ENCODE peak calls at places on chromosome 7, in eight cellular contexts. N is stimulated activated effector memory CD8-positive, alpha-beta T cell treated with anti-CD3 and anti-CD28 coated beads, Interleukin-12 subunit alpha, Interleukin-12 subunit beta, amount 100 ng/mL, for 72 hours; D is NCI-H748 treated with DMSO at 0.1 percent for 48 hours; Y is stimulated activated CD4-positive, alpha-beta T cell treated with anti-CD3 and anti-CD28 coated beads, Interleukin-4, amount 100 ng/mL, for 1 hour; R is activated CD8-positive, alpha-beta memory T cell treated with anti-CD3 and anti-CD28 coated beads, Interleukin-2, amount 50 U/mL, for 48 hours; G is GM23248; U is hepatic stellate cell; Q is amniotic epithelial cell. I is an unnamed sample.

GRCh38 chr7:96361116-96361857 is 39.4 kb upstream of the SLC25A13 start:
- DNase-seq in R (no peak), N (no peak), G (no peak), Q (no peak), U (no peak), D (no peak), Y (no peak), I (no peak)

GRCh38 chr7:32891046-32891799 is at the start of gene KBTBD2:
- DNase-seq in Y (peak), Q (peak), U (peak), G (peak), N (peak), R (peak), D (peak), I (peak)

GRCh38 chr7:139753079-139753692 is 24.6 kb downstream of the HIPK2 start:
- DNase-seq in N (no peak), Q (no peak), D (no peak), R (no peak), G (no peak), U (peak), Y (no peak), I (no peak)

GRCh38 chr7:47819054-47819920 is 129.0 kb downstream of the PKD1L1 start:
- DNase-seq in G (peak), N (no peak), R (peak), Q (peak), Y (peak), D (peak), U (peak), I (no peak)

GRCh38 chr7:150945853-150946825 is 32.0 kb downstream of the KCNH2 start:
- DNase-seq in Y (no peak), R (no peak), Q (peak), D (no peak), N (no peak), U (no peak), G (no peak), I (peak)

GRCh38 chr7:26090927-26091519 is 61.0 kb upstream of the NFE2L3 start:
- DNase-seq in U (peak), N (no peak), D (peak), Q (peak), Y (no peak), R (no peak), G (peak), I (no peak)

GRCh38 chr7:15937571-15937970 is 251.1 kb upstream of the MEOX2 start:
- DNase-seq in G (no peak), U (no peak), N (no peak), Y (no peak), Q (peak), R (no peak), D (no peak), I (no peak)

GRCh38 chr7:100946766-100947365 is 2.5 kb upstream of the MUC3A start:
- DNase-seq in Y (no peak), N (no peak), D (no peak), U (no peak), Q (no peak), R (no peak), G (no peak), I (no peak)

GRCh38 chr7:96508371-96508770 is 186.5 kb upstream of the SLC25A13 start:
- DNase-seq in Q (peak), G (no peak), Y (no peak), N (no peak), U (no peak), D (no peak), R (no peak), I (no peak)

GRCh38 chr7:153276394-153276793 is 516.8 kb downstream of the ACTR3B start:
- DNase-seq in Q (no peak), G (no peak), U (no peak), R (no peak), D (no peak), N (no peak), Y (no peak), I (no peak)

GRCh38 chr7:115099906-115100305 is 178.0 kb downstream of the MDFIC start:
- DNase-seq in D (no peak), R (no peak), Y (no peak), G (peak), N (no peak), U (no peak), Q (peak), I (no peak)

I was measured in H9.